ENCODE peak calls at places on chromosomes 1 and 21, in five cellular contexts. G is right lobe of liver, J is esophagus squamous epithelium, E is H54, U is testis. W is an unnamed sample.

GRCh38 chr1:63454269-63454668 is 68.8 kb downstream of the ITGB3BP start:
- DNase-seq in J (no peak), E (no peak), U (no peak), G (no peak), W (no peak)

GRCh38 chr21:35329940-35330670 is 281.0 kb upstream of the RUNX1 start:
- DNase-seq in U (peak), E (no peak), J (no peak), G (no peak), W (no peak)

GRCh38 chr1:178614286-178614685 is 101.4 kb downstream of the TEX35 start:
- DNase-seq in G (no peak), E (no peak), J (no peak), U (no peak), W (no peak)

GRCh38 chr1:199353906-199354305 is 673.6 kb upstream of the NR5A2 start:
- DNase-seq in U (no peak), G (no peak), J (no peak), E (no peak), W (no peak)

GRCh38 chr1:53134961-53135734 is 7.3 kb downstream of the SLC1A7 start:
- DNase-seq in E (no peak), U (no peak), G (peak), J (no peak), W (no peak)

GRCh38 chr1:28067523-28068090 is 20.8 kb downstream of the EYA3 start:
- DNase-seq in U (no peak), E (no peak), J (no peak), G (no peak), W (no peak)

GRCh38 chr1:21149862-21150432 is 26.8 kb downstream of the EIF4G3 start:
- DNase-seq in E (peak), G (no peak), J (no peak), U (no peak), W (no peak)

GRCh38 chr1:165773324-165773965 is 4.8 kb upstream of the TMCO1 start:
- DNase-seq in J (no peak), G (no peak), U (no peak), E (peak), W (peak)

GRCh38 chr1:202149566-202149965 is 5.0 kb upstream of the ARL8A start:
- DNase-seq in J (no peak), U (no peak), G (no peak), E (no peak), W (no peak)

GRCh38 chr1:21220815-21221214 is 44.1 kb upstream of the EIF4G3 start:
- DNase-seq in J (no peak), U (no peak), G (no peak), E (no peak), W (no peak)

GRCh38 chr1:167936068-167936929 is at the start of gene DCAF6:
- DNase-seq in G (peak), E (peak), J (peak), U (peak), W (peak)

GRCh38 chr1:167935252-167936067 is 1.0 kb upstream of the DCAF6 start:
- DNase-seq in E (peak), G (peak), U (peak), J (no peak), W (peak)

GRCh38 chr1:167938083-167938482 is 1.2 kb upstream of the MPC2 start:
- DNase-seq in G (no peak), E (no peak), U (no peak), J (no peak), W (peak)

GRCh38 chr1:167937709-167938010 is 788 bp upstream of the MPC2 start:
- DNase-seq in J (no peak), E (no peak), G (no peak), U (no peak), W (no peak)

DNA sequence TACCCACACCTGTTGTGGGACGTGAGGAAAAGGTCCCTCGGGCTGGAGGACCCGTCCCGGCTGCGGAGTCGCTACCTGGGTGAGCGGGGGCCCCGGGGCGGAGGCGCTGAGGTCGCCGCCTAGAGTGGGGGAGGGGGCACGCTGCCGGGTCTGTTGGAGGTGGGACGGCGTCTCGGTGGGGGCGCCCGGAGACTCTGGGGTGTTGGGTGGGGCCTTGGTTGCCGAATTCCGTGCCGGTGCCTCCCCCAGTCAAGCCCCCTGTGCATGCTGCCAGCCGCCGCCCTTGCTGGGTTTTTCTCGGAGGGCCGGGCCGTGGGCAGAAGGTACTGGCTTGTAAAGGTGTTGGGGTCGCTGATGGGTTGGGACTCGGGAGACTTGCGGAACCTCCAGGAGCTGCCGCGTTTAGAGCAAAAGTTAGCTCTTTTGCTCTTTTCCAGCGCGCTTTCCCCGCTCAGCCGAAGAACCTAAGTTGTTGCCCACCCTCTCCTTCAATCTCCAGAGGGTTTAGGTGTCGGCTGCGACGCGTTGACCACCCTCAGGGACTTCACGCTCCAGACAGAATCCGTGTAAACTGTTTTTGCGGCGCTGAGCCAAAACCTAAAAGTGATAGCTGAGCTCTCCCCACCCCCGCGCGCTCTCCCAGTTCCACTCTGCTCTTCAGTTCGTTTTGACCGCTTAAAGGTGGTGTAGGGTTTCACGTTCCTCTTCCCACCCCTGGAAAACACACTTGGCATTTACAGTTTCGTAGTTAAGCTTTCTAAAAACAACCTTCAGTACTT is at the start of gene MPC2:
- DNase-seq in G (peak), J (peak), U (peak), E (peak), W (peak)
- TF ChIP-seq POLR2A in G (peak), J (no peak), U (no peak), E (peak), W (peak)

GRCh38 chr1:24474193-24474592 is 28.4 kb upstream of the RCAN3 start:
- DNase-seq in G (no peak), U (no peak), E (no peak), J (no peak), W (no peak)
- TF ChIP-seq POLR2A in G (no peak), U (no peak), E (no peak), J (no peak), W (no peak)

GRCh38 chr1:183589836-183590224 is 429 bp downstream of the NCF2 start:
- DNase-seq in G (no peak), E (no peak), U (no peak), J (no peak), W (no peak)

GRCh38 chr1:183588827-183589226 is 1.4 kb downstream of the NCF2 start:
- DNase-seq in E (no peak), U (no peak), G (no peak), J (no peak), W (no peak)

GRCh38 chr1:183592733-183593132 is 2.5 kb upstream of the NCF2 start:
- DNase-seq in J (no peak), G (no peak), U (no peak), E (no peak), W (no peak)

GRCh38 chr1:183589384-183589783 is 875 bp downstream of the NCF2 start:
- DNase-seq in E (no peak), G (no peak), J (no peak), U (no peak), W (no peak)

DNA sequence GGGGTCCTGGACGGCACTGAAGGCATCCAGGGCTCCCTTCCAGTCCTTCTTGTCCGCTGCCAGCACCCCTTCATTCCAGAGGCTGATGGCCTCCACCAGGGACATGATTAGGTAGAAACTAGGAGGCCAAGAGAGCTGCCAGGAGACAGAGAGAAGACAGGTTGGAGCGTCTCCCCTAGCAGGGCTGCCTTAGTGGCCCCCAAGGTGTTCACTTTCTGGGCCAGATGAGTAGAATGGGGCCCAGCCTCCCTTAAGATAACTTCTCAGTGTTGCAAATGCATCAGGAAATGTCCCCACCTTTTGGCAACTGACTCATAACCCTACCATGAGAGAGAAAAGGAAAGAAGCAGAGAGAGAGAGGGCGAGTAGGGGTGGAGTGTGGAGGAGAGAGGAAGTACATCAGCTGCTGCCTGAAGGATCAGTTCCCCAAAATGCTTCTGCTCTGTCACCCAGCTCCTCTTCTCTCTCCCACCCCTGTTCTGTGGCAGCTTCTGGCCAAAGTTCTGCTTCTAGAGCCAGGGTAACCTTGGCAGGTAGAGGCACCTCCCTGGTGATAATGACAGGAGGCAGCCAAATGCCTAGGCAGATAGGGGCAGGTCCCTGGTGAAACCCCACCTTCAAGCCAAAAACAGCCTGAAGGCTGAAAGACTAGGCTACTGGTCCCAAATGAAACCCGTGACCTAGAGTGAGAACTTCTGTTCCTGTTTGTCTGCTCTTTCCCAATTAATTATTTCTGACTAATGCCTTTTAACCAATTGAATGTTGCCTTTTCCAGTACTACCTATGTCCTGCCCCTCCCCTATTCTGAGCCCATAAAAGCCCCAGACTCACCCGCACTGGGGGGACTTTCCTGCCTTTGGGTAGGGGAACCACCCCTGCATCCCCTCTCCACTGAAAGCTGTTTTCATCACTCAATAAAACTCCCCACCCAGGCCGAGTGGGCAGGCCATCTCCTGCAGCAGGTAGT is at the start of gene NCF2:
- DNase-seq in J (no peak), U (peak), E (no peak), G (no peak), W (peak)
- TF ChIP-seq POLR2A in J (no peak), U (no peak), E (no peak), G (no peak), W (no peak)

GRCh38 chr1:46334030-46334384 is 6.6 kb upstream of the NSUN4 start:
- DNase-seq in J (no peak), U (no peak), G (no peak), E (no peak), W (no peak)

GRCh38 chr1:46333300-46334029 is 7.1 kb upstream of the NSUN4 start:
- DNase-seq in U (peak), G (no peak), J (no peak), E (no peak), W (peak)
- TF ChIP-seq POLR2A in U (no peak), G (no peak), J (no peak), E (no peak), W (no peak)

GRCh38 chr1:23555225-23555801 is 4.0 kb downstream of the ID3 start:
- DNase-seq in J (no peak), E (no peak), U (no peak), G (no peak), W (no peak)

GRCh38 chr1:23555949-23556640 is 3.2 kb downstream of the ID3 start:
- DNase-seq in U (no peak), G (no peak), J (no peak), E (no peak), W (no peak)

GRCh38 chr1:23558140-23558871 is 995 bp downstream of the ID3 start:
- DNase-seq in U (peak), E (no peak), G (peak), J (no peak), W (no peak)

GRCh38 chr1:23557471-23558124 is 1.7 kb downstream of the ID3 start:
- DNase-seq in U (no peak), J (no peak), G (no peak), E (no peak), W (no peak)

GRCh38 chr1:23556661-23557470 is 2.4 kb downstream of the ID3 start:
- DNase-seq in U (no peak), E (no peak), J (no peak), G (no peak), W (no peak)
- TF ChIP-seq POLR2A in U (no peak), E (peak), J (no peak), G (no peak), W (no peak)

W was measured in erythroblast.